ENCODE peak calls at places on chromosome X, in nine cellular contexts. Q, W, V, K, L, J, T, H and P are unnamed samples.

GRCh38 chrX:105645667-105646354 is 176.5 kb upstream of the NRK start:
- DNase-seq in Q (no peak), W (no peak), V (peak; percentile 47), K (no peak), L (no peak), J (no peak), T (no peak), H (peak; percentile 68), P (no peak)

GRCh38 chrX:130654409-130654970 is 248.5 kb downstream of the ENOX2 start:
- DNase-seq in Q (no peak), W (peak; percentile 40), V (no peak), K (no peak), L (no peak), J (no peak), T (no peak), H (peak; percentile 16), P (no peak)

GRCh38 chrX:119040432-119040831 is 32.4 kb upstream of the CT47C1 start:
- DNase-seq in Q (no peak), W (peak; percentile 13), V (no peak), K (no peak), L (no peak), J (no peak), T (no peak), H (peak; percentile 25), P (no peak)

GRCh38 chrX:17537652-17538301 is 162.8 kb downstream of the NHS start:
- DNase-seq in Q (no peak), W (no peak), V (no peak), K (no peak), L (no peak), J (no peak), T (no peak), H (no peak), P (no peak)

GRCh38 chrX:151970661-151971060 is 3.8 kb downstream of the GABRE start:
- DNase-seq in Q (no peak), W (peak; percentile 92), V (peak; percentile 86), K (no peak), L (peak; percentile 87), J (peak; percentile 75), T (peak; percentile 19), H (peak; percentile 93), P (no peak)

GRCh38 chrX:18668059-18668458 is 3.8 kb downstream of the RS1 start:
- DNase-seq in Q (no peak), W (no peak), V (no peak), K (no peak), L (no peak), J (no peak), T (no peak), H (no peak), P (no peak)

GRCh38 chrX:22105231-22105630 is 73.1 kb downstream of the PHEX start:
- DNase-seq in Q (no peak), W (peak; percentile 83), V (no peak), K (no peak), L (no peak), J (no peak), T (no peak), H (peak; percentile 91), P (no peak)

GRCh38 chrX:151505796-151506195 is 57.7 kb upstream of the PASD1 start:
- DNase-seq in Q (no peak), W (peak; percentile 54), V (no peak), K (peak; percentile 0), L (no peak), J (no peak), T (no peak), H (peak; percentile 11), P (no peak)

GRCh38 chrX:1435241-1435900 is 17.3 kb downstream of the ASMTL start:
- DNase-seq in Q (no peak), W (no peak), V (no peak), K (no peak), L (no peak), J (peak; percentile 12), T (no peak), H (no peak), P (peak; percentile 13)

GRCh38 chrX:9285342-9285771 is 179.5 kb upstream of the TBL1X start:
- DNase-seq in Q (no peak), W (no peak), V (no peak), K (no peak), L (no peak), J (no peak), T (no peak), H (no peak), P (peak; percentile 62)

GRCh38 chrX:53682885-53683555 is 3.5 kb downstream of the HUWE1 start:
- DNase-seq in Q (no peak), W (peak; percentile 72), V (peak; percentile 59), K (peak; percentile 7), L (no peak), J (no peak), T (no peak), H (peak; percentile 56), P (peak; percentile 21)

GRCh38 chrX:87805829-87806490 is 288.4 kb downstream of the KLHL4 start:
- DNase-seq in Q (no peak), W (no peak), V (no peak), K (no peak), L (no peak), J (no peak), T (no peak), H (peak; percentile 0), P (no peak)

GRCh38 chrX:627995-628394 is 2.6 kb upstream of the SHOX start:
- DNase-seq in Q (no peak), W (no peak), V (no peak), K (no peak), L (no peak), J (no peak), T (no peak), H (no peak), P (no peak)

GRCh38 chrX:68936608-68937007 is 107.8 kb downstream of the EFNB1 start:
- DNase-seq in Q (peak; percentile 7), W (peak; percentile 92), V (peak; percentile 76), K (no peak), L (peak; percentile 54), J (no peak), T (no peak), H (peak; percentile 94), P (no peak)

GRCh38 chrX:110851780-110852179 is 56.2 kb upstream of the CHRDL1 start:
- DNase-seq in Q (no peak), W (peak; percentile 66), V (peak; percentile 22), K (no peak), L (no peak), J (no peak), T (no peak), H (peak; percentile 46), P (no peak)

GRCh38 chrX:152641996-152642395 is 4.3 kb downstream of the GABRQ start:
- DNase-seq in Q (no peak), W (peak; percentile 21), V (peak; percentile 2), K (peak; percentile 22), L (no peak), J (no peak), T (no peak), H (peak; percentile 6), P (no peak)

GRCh38 chrX:50204364-50204899 is at the start of gene CCNB3:
- DNase-seq in Q (no peak), W (peak; percentile 74), V (peak; percentile 41), K (peak; percentile 75), L (peak; percentile 24), J (peak; percentile 75), T (no peak), H (peak; percentile 76), P (peak; percentile 66)

GRCh38 chrX:151713859-151714258 is 2.0 kb upstream of the FATE1 start:
- DNase-seq in Q (no peak), W (peak; percentile 22), V (no peak), K (no peak), L (no peak), J (no peak), T (no peak), H (no peak), P (no peak)

GRCh38 chrX:135185795-135186443 is 14.7 kb upstream of the CT55 start:
- DNase-seq in Q (no peak), W (peak; percentile 58), V (peak; percentile 47), K (peak; percentile 19), L (peak; percentile 34), J (no peak), T (peak; percentile 14), H (peak; percentile 57), P (no peak)

GRCh38 chrX:155956649-155957048 is 40.8 kb upstream of the IL9R start:
- DNase-seq in Q (no peak), W (no peak), V (no peak), K (peak; percentile 35), L (no peak), J (no peak), T (no peak), H (no peak), P (no peak)

GRCh38 chrX:905828-906566 is 275.4 kb downstream of the SHOX start:
- DNase-seq in Q (peak; percentile 68), W (no peak), V (no peak), K (no peak), L (no peak), J (no peak), T (no peak), H (no peak), P (no peak)

GRCh38 chrX:133350751-133351150 is 64.5 kb downstream of the GPC4 start:
- DNase-seq in Q (no peak), W (peak; percentile 17), V (no peak), K (no peak), L (no peak), J (peak; percentile 53), T (no peak), H (peak; percentile 38), P (no peak)

GRCh38 chrX:47662144-47662657 is 3.2 kb upstream of the UXT start:
- DNase-seq in Q (no peak), W (peak; percentile 93), V (peak; percentile 92), K (no peak), L (peak; percentile 74), J (no peak), T (peak; percentile 9), H (peak; percentile 98), P (no peak)

GRCh38 chrX:11533211-11533651 is 132.5 kb downstream of the ARHGAP6 start:
- DNase-seq in Q (no peak), W (peak; percentile 76), V (peak; percentile 74), K (no peak), L (peak; percentile 77), J (no peak), T (no peak), H (peak; percentile 88), P (no peak)

GRCh38 chrX:44062842-44063241 is 89.7 kb upstream of the NDP start:
- DNase-seq in Q (no peak), W (peak; percentile 7), V (no peak), K (no peak), L (no peak), J (no peak), T (no peak), H (no peak), P (no peak)

GRCh38 chrX:64338296-64338695 is 57.0 kb downstream of the MTMR8 start:
- DNase-seq in Q (no peak), W (no peak), V (no peak), K (no peak), L (no peak), J (no peak), T (no peak), H (peak; percentile 4), P (no peak)

GRCh38 chrX:24506082-24506481 is 41.0 kb downstream of the PDK3 start:
- DNase-seq in Q (no peak), W (peak; percentile 52), V (no peak), K (no peak), L (no peak), J (no peak), T (no peak), H (peak; percentile 42), P (no peak)

GRCh38 chrX:37472836-37473235 is 98.6 kb upstream of the LANCL3 start:
- DNase-seq in Q (no peak), W (no peak), V (no peak), K (no peak), L (no peak), J (no peak), T (no peak), H (no peak), P (no peak)

GRCh38 chrX:72351606-72352338 is 46.1 kb upstream of the CITED1 start:
- DNase-seq in Q (no peak), W (peak; percentile 53), V (no peak), K (no peak), L (peak; percentile 16), J (no peak), T (no peak), H (peak; percentile 77), P (no peak)

GRCh38 chrX:128464091-128464490 is 411.9 kb upstream of the ACTRT1 start:
- DNase-seq in Q (no peak), W (no peak), V (no peak), K (no peak), L (no peak), J (no peak), T (no peak), H (no peak), P (no peak)